ENCODE peak calls at places on chromosome 3, in nine cellular contexts. K, C, E, W, O, M, F, H and G are unnamed samples. For H3K4me1, the result is how much of the 10 kb centered on the place peaks cover.

GRCh38 chr3:177905895-177906511 is 630.2 kb upstream of the KCNMB2 start:
- DNase-seq in K (no peak), C (peak), E (no peak), W (no peak), O (no peak), M (no peak), F (no peak), H (no peak), G (peak)

GRCh38 chr3:169812844-169813677 is at the start of the genes LRRC34 and LRRIQ4:
- DNase-seq in K (peak), C (peak), E (peak), W (peak), O (peak), M (peak), F (peak), H (peak), G (peak)

GRCh38 chr3:156516284-156516683 is 38.6 kb downstream of the SSR3 start:
- DNase-seq in K (peak), C (peak), E (no peak), W (no peak), O (no peak), M (no peak), F (no peak), H (peak), G (no peak)

GRCh38 chr3:25281041-25281842 is 146.8 kb upstream of the RARB start:
- DNase-seq in K (no peak), C (no peak), E (no peak), W (no peak), O (no peak), M (no peak), F (no peak), H (no peak), G (peak)

GRCh38 chr3:128217702-128218475 is 64.6 kb downstream of the EEFSEC start:
- DNase-seq in K (no peak), C (no peak), E (no peak), W (no peak), O (no peak), M (no peak), F (no peak), H (no peak), G (no peak)

GRCh38 chr3:12796171-12797123 is at the start of gene CAND2:
- DNase-seq in K (peak), C (peak), E (peak), W (peak), O (no peak), M (peak), F (peak), H (peak), G (peak)

GRCh38 chr3:10322355-10322715 is 1.4 kb upstream of the SEC13 start:
- DNase-seq in K (no peak), C (no peak), E (no peak), W (no peak), O (no peak), M (no peak), F (no peak), H (no peak), G (no peak)

GRCh38 chr3:79870006-79870620 is 102.3 kb upstream of the ROBO1 start:
- DNase-seq in K (no peak), C (no peak), E (no peak), W (no peak), O (no peak), M (no peak), F (no peak), H (no peak), G (no peak)

GRCh38 chr3:39146083-39146501 is 7.3 kb downstream of the CSRNP1 start:
- DNase-seq in K (no peak), C (no peak), E (peak), W (no peak), O (no peak), M (no peak), F (no peak), H (no peak), G (no peak)

GRCh38 chr3:4343258-4343657 is 40.1 kb downstream of the SETMAR start:
- DNase-seq in K (no peak), C (no peak), E (no peak), W (no peak), O (no peak), M (no peak), F (no peak), H (no peak), G (no peak)

GRCh38 chr3:109806929-109807328 is 469.6 kb upstream of the DPPA4 start:
- DNase-seq in K (no peak), C (no peak), E (no peak), W (no peak), O (peak), M (no peak), F (no peak), H (no peak), G (no peak)

GRCh38 chr3:19399836-19400235 is 251.5 kb downstream of the KCNH8 start:
- DNase-seq in K (no peak), C (no peak), E (no peak), W (no peak), O (no peak), M (no peak), F (no peak), H (no peak), G (no peak)

GRCh38 chr3:68090571-68090970 is 436.2 kb upstream of the SUCLG2 start:
- DNase-seq in K (no peak), C (no peak), E (no peak), W (no peak), O (no peak), M (no peak), F (no peak), H (no peak), G (no peak)

DNA sequence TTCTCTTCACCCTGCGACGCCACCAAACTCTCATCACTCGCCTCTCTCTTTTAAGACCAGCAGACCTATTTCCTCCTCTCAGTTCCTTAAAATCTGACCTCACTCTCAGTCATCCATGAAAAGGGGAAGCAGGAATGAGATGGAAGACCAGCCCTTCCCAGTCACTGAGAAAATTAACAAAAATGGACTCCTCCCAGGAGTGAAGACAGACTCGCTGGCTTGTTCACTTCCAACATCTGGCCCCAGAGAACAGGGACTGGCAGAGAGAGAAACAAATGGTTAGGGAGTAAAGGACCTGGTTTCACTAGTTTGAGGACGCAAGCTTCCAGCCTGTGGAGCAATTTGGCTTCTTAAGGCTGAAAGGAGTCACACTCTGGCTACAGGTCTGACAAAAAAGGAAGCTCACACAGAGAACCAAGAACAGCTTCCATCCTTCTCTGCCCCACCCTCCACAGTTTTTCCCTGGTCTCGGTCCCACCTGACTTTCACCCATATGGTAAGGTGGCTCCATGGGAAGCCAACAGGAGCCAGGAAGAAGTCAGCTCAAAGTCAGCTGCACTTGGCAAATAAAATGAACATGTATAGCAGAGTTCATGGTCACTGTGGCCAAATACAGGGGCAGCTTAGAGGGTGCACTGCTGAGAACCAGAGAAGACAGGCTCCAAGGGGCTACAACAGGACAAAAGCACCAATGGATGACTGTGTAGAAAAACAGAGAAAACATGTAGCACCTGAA is 57.2 kb downstream of the ITGB5 start:
- DNase-seq in K (no peak), C (no peak), E (no peak), W (no peak), O (no peak), M (no peak), F (peak), H (no peak), G (no peak)
- H3K4me1 ChIP-seq in K (half or more), C (under half), E (under half), W (half or more), O (under half), M (under half), F (under half), H (under half), G (under half)

GRCh38 chr3:50262778-50263177 is 6.2 kb upstream of the SEMA3B start:
- DNase-seq in K (no peak), C (no peak), E (no peak), W (no peak), O (no peak), M (no peak), F (no peak), H (no peak), G (no peak)
- H3K27ac ChIP-seq in K (peak), C (peak), E (no peak), W (peak), O (no peak), M (peak), F (no peak), H (no peak), G (peak)

DNA sequence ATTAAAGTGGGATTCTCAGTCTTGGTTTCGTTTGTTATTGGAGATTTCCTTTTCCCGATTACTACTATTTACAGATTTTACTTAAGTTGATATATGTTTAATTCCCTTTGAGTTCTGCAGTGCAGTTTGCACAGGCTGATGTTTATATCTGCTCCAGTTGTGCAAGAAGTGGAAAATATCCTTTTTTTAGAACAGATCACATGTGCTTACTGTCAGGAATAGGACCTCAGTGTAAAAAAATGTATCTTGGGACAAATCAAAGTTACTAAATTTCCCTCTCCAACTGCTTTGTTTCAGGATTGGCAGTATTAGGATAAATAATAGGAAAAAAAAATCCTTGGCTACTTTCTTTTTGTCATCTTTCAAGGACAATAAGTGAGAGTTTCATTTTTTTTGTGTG is 6.9 kb downstream of the MITF start:
- DNase-seq in K (no peak), C (no peak), E (no peak), W (no peak), O (no peak), M (no peak), F (no peak), H (no peak), G (no peak)
- H3K4me3 ChIP-seq in K (peak), C (no peak), E (no peak), W (peak), O (no peak), M (no peak), F (peak), H (peak), G (no peak)

DNA sequence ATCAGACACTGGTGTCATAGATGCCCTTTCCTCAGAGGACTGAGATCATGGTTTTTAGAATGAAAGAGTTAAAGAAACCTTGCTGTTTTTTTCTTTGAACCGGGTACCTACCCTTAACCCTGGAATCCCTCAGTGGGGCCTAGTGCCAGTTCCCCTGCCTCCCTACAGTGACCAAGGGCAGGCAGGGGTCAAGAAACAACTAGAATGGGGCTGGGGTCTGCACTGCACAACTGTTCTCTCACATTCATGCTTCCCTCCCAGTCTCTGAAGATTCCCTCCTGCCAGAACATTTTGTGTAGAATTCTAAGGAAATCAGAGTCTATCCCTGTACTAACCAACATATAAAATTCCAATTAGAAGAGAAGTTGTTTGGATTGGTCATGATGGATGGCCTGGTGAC is 47.9 kb downstream of the TGFBR2 start:
- DNase-seq in K (no peak), C (no peak), E (no peak), W (no peak), O (no peak), M (no peak), F (no peak), H (no peak), G (no peak)
- H3K4me1 ChIP-seq in K (half or more), C (under half), E (half or more), W (half or more), O (half or more), M (half or more), F (under half), H (under half), G (under half)

GRCh38 chr3:32432711-32433530 is 41.3 kb downstream of the CMTM7 start:
- DNase-seq in K (no peak), C (no peak), E (no peak), W (no peak), O (no peak), M (no peak), F (no peak), H (no peak), G (no peak)

GRCh38 chr3:32430900-32431299 is 39.2 kb downstream of the CMTM7 start:
- DNase-seq in K (no peak), C (no peak), E (no peak), W (no peak), O (no peak), M (no peak), F (no peak), H (no peak), G (no peak)

GRCh38 chr3:32434206-32434605 is 42.6 kb downstream of the CMTM7 start:
- DNase-seq in K (no peak), C (no peak), E (no peak), W (no peak), O (no peak), M (no peak), F (no peak), H (no peak), G (no peak)

GRCh38 chr3:32432045-32432710 is 40.5 kb downstream of the CMTM7 start:
- DNase-seq in K (no peak), C (no peak), E (no peak), W (no peak), O (no peak), M (peak), F (no peak), H (no peak), G (no peak)

DNA sequence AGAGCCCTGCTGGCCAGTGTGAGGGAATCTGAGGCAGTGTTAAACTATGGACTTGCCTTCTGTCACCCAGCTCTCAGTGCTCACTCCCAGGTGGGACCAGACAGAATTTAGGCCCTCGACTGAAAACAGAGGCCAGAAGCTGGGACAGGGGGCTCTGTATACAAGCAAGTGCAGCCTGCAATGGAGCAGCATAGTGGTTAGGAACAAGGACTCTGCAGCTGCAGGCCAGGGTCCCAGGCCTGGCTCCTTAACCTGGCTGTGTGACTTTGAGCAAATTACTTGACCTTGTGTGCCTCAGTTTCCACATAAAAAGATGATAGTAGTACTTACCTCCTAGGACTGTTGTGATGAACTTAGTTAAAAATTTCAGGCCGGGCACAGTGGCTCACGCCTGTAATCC is 39.8 kb downstream of the CMTM7 start:
- DNase-seq in K (no peak), C (no peak), E (no peak), W (no peak), O (no peak), M (no peak), F (no peak), H (no peak), G (no peak)
- H3K27ac ChIP-seq in K (no peak), C (no peak), E (no peak), W (no peak), O (peak), M (no peak), F (no peak), H (no peak), G (no peak)